ENCODE peak calls at places on chromosomes 1 and 21, in five cellular contexts. Z is NCI-H1694; S is NCI-H2029 treated with DMSO at 0.1 percent for 48 hours; G is stimulated activated CD4-positive, alpha-beta T cell treated with anti-CD3 and anti-CD28 coated beads, Interleukin-15, amount 100 ng/mL, for 1 hour; J is COR-L47. Y is an unnamed sample.

GRCh38 chr21:45264146-45264918 is 23.4 kb downstream of the POFUT2 start:
- DNase-seq in Z (no peak), S (no peak), G (no peak), J (no peak), Y (no peak)

GRCh38 chr1:210323957-210324356 is 4.7 kb upstream of the HHAT start:
- DNase-seq in Z (no peak), S (no peak), G (no peak), J (no peak), Y (no peak)

GRCh38 chr1:17075470-17076255 is 21.8 kb upstream of the SDHB start:
- DNase-seq in Z (no peak), S (no peak), G (no peak), J (no peak), Y (no peak)

GRCh38 chr1:204780682-204781081 is 90.0 kb upstream of the NFASC start:
- DNase-seq in Z (no peak), S (no peak), G (no peak), J (no peak), Y (no peak)

GRCh38 chr1:200904772-200905171 is 10.1 kb downstream of the INAVA start:
- DNase-seq in Z (no peak), S (no peak), G (no peak), J (no peak), Y (no peak)

GRCh38 chr1:98340511-98340910 is 321.0 kb upstream of the SNX7 start:
- DNase-seq in Z (no peak), S (no peak), G (no peak), J (no peak), Y (no peak)

GRCh38 chr1:36881071-36881405 is 153.3 kb downstream of the GRIK3 start:
- DNase-seq in Z (no peak), S (no peak), G (no peak), J (no peak), Y (no peak)

GRCh38 chr21:45098867-45099266 is 24.5 kb downstream of the ADARB1 start:
- DNase-seq in Z (peak), S (no peak), G (no peak), J (no peak), Y (no peak)

GRCh38 chr1:168488153-168488552 is 55.6 kb downstream of the XCL2 start:
- DNase-seq in Z (no peak), S (no peak), G (no peak), J (no peak), Y (no peak)

GRCh38 chr1:244296447-244296846 is 155.3 kb downstream of the ADSS2 start:
- DNase-seq in Z (no peak), S (no peak), G (no peak), J (no peak), Y (no peak)

GRCh38 chr1:223014142-223014873 is 128.7 kb downstream of the TLR5 start:
- DNase-seq in Z (no peak), S (no peak), G (no peak), J (no peak), Y (no peak)

GRCh38 chr1:97433520-97434175 is 487.2 kb downstream of the DPYD start:
- DNase-seq in Z (no peak), S (no peak), G (no peak), J (no peak), Y (no peak)

GRCh38 chr1:225254676-225255075 is 173.2 kb downstream of the LBR start:
- DNase-seq in Z (no peak), S (no peak), G (no peak), J (no peak), Y (no peak)

GRCh38 chr1:116075577-116075976 is 35.6 kb upstream of the MAB21L3 start:
- DNase-seq in Z (no peak), S (no peak), G (no peak), J (no peak), Y (no peak)

GRCh38 chr1:68384321-68384813 is 65.4 kb downstream of the RPE65 start:
- DNase-seq in Z (no peak), S (no peak), G (no peak), J (no peak), Y (no peak)

GRCh38 chr21:44523567-44524181 is 16.3 kb downstream of the KRTAP10-1 start:
- DNase-seq in Z (no peak), S (no peak), G (no peak), J (no peak), Y (no peak)

GRCh38 chr1:73782901-73783300 is 415.1 kb downstream of the LRRIQ3 start:
- DNase-seq in Z (no peak), S (no peak), G (no peak), J (no peak), Y (no peak)

GRCh38 chr1:56073614-56074356 is 505.6 kb downstream of the PLPP3 start:
- DNase-seq in Z (peak), S (no peak), G (no peak), J (no peak), Y (no peak)

GRCh38 chr1:62508187-62508758 is 71.4 kb downstream of the USP1 start:
- DNase-seq in Z (peak), S (peak), G (no peak), J (peak), Y (no peak)

GRCh38 chr1:59072017-59072947 is 224.6 kb upstream of the FGGY start:
- DNase-seq in Z (no peak), S (peak), G (no peak), J (no peak), Y (no peak)

GRCh38 chr1:225691861-225692516 is 39.1 kb upstream of the ENAH start:
- DNase-seq in Z (no peak), S (no peak), G (no peak), J (no peak), Y (no peak)

GRCh38 chr1:40092241-40092640 is 4.8 kb downstream of the PPT1 start:
- DNase-seq in Z (no peak), S (no peak), G (no peak), J (no peak), Y (no peak)

GRCh38 chr1:182682898-182683501 is 1.4 kb downstream of the RGS8 start:
- DNase-seq in Z (no peak), S (no peak), G (no peak), J (no peak), Y (no peak)

GRCh38 chr1:38003261-38004250 is 1.8 kb downstream of the FHL3 start:
- DNase-seq in Z (no peak), S (no peak), G (no peak), J (no peak), Y (no peak)

GRCh38 chr1:28329395-28330153 is 734 bp downstream of the MED18 start:
- DNase-seq in Z (no peak), S (no peak), G (no peak), J (peak), Y (no peak)

GRCh38 chr1:212918751-212919150 is 31.6 kb upstream of the VASH2 start:
- DNase-seq in Z (peak), S (no peak), G (no peak), J (no peak), Y (no peak)

GRCh38 chr1:229070168-229070567 is 200.7 kb upstream of the RAB4A start:
- DNase-seq in Z (no peak), S (peak), G (no peak), J (peak), Y (peak)

GRCh38 chr21:25967566-25968438 is 202.8 kb downstream of the APP start:
- DNase-seq in Z (no peak), S (no peak), G (no peak), J (no peak), Y (no peak)

GRCh38 chr1:162019006-162019405 is 4.7 kb downstream of the OLFML2B start:
- DNase-seq in Z (peak), S (peak), G (no peak), J (peak), Y (no peak)

GRCh38 chr1:226820935-226821718 is 49.3 kb upstream of the PSEN2 start:
- DNase-seq in Z (no peak), S (no peak), G (no peak), J (no peak), Y (no peak)

GRCh38 chr21:30689822-30690221 is 28.8 kb downstream of the KRTAP21-3 start:
- DNase-seq in Z (no peak), S (no peak), G (no peak), J (no peak), Y (no peak)

GRCh38 chr1:183199304-183199703 is 13.2 kb downstream of the LAMC2 start:
- DNase-seq in Z (no peak), S (no peak), G (no peak), J (no peak), Y (no peak)

GRCh38 chr1:202240956-202241355 is 47.4 kb downstream of the LGR6 start:
- DNase-seq in Z (no peak), S (no peak), G (no peak), J (no peak), Y (no peak)